ENCODE peak calls at places on chromosomes 16 and 17, in four cellular contexts. W, Y, S and E are unnamed samples.

GRCh38 chr16:78932395-78932794 is 668.1 kb downstream of the MAF start:
- DNase-seq in W (no peak), Y (no peak), S (no peak), E (no peak)

GRCh38 chr16:6362321-6362720 is 970.3 kb upstream of the RBFOX1 start:
- DNase-seq in W (no peak), Y (no peak), S (no peak), E (no peak)

GRCh38 chr16:67879462-67879861 is 5.2 kb upstream of the NRN1L start:
- DNase-seq in W (no peak), Y (no peak), S (no peak), E (no peak)

GRCh38 chr17:50953831-50954601 is 87.9 kb upstream of the TOB1 start:
- DNase-seq in W (no peak), Y (peak; percentile 89), S (peak; percentile 83), E (no peak)

GRCh38 chr17:75440738-75441448 is 15.5 kb upstream of the TMEM94 start:
- DNase-seq in W (no peak), Y (no peak), S (peak; percentile 50), E (no peak)

GRCh38 chr16:68408428-68408827 is 39.9 kb downstream of the SMPD3 start:
- DNase-seq in W (no peak), Y (no peak), S (no peak), E (no peak)

GRCh38 chr16:27739606-27740357 is 189.8 kb downstream of the KATNIP start:
- DNase-seq in W (no peak), Y (no peak), S (peak; percentile 64), E (no peak)

GRCh38 chr17:17749025-17749772 is 67.9 kb downstream of the RAI1 start:
- DNase-seq in W (no peak), Y (no peak), S (no peak), E (no peak)

GRCh38 chr17:4534928-4535666 is 20.1 kb downstream of the MYBBP1A start:
- DNase-seq in W (no peak), Y (no peak), S (no peak), E (no peak)

GRCh38 chr17:48131216-48131824 is 23.8 kb downstream of the SNX11 start:
- DNase-seq in W (peak; percentile 32), Y (peak; percentile 62), S (peak; percentile 51), E (peak; percentile 47)

GRCh38 chr17:44932526-44933097 is 15.0 kb downstream of the KIF18B start:
- DNase-seq in W (no peak), Y (no peak), S (no peak), E (no peak)

GRCh38 chr16:54715011-54715410 is 215.7 kb upstream of the IRX5 start:
- DNase-seq in W (no peak), Y (no peak), S (no peak), E (no peak)

GRCh38 chr17:41615454-41615853 is 2.9 kb upstream of the KRT16 start:
- DNase-seq in W (peak; percentile 1), Y (peak; percentile 98), S (peak; percentile 6), E (no peak)

GRCh38 chr17:69999253-69999652 is 75.8 kb upstream of the KCNJ16 start:
- DNase-seq in W (no peak), Y (no peak), S (no peak), E (no peak)

GRCh38 chr17:79803997-79804855 is 7.3 kb upstream of the CBX8 start:
- DNase-seq in W (no peak), Y (peak; percentile 20), S (no peak), E (peak; percentile 43)